ENCODE peak calls at places on chromosomes 13 and 19, in six cellular contexts. One of them, this sample, is unnamed.

GRCh38 chr19:497861-498590 is 1.7 kb downstream of the MADCAM1 start:
- DNase-seq in CD8-positive, alpha-beta memory T cell: no peak
- DNase-seq in CD8-positive, alpha-beta T cell: no peak
- DNase-seq in brain microvascular endothelial cell: no peak
- DNase-seq in dorsolateral prefrontal cortex: no peak
- DNase-seq in thoracic aorta: no peak
- DNase-seq in this sample: no peak

GRCh38 chr13:71017607-71018006 is 849.4 kb downstream of the DACH1 start:
- DNase-seq in CD8-positive, alpha-beta memory T cell: no peak
- DNase-seq in brain microvascular endothelial cell: no peak
- DNase-seq in thoracic aorta: no peak
- DNase-seq in dorsolateral prefrontal cortex: no peak
- DNase-seq in CD8-positive, alpha-beta T cell: no peak
- DNase-seq in this sample: no peak

GRCh38 chr13:100517135-100517534 is 71.5 kb downstream of the GGACT start:
- DNase-seq in dorsolateral prefrontal cortex: no peak
- DNase-seq in brain microvascular endothelial cell: no peak
- DNase-seq in CD8-positive, alpha-beta memory T cell: no peak
- DNase-seq in thoracic aorta: no peak
- DNase-seq in CD8-positive, alpha-beta T cell: no peak
- DNase-seq in this sample: no peak

GRCh38 chr19:58304255-58304654 is 922 bp upstream of the ERVK3-1 start:
- DNase-seq in CD8-positive, alpha-beta T cell: no peak
- DNase-seq in CD8-positive, alpha-beta memory T cell: no peak
- DNase-seq in dorsolateral prefrontal cortex: no peak
- DNase-seq in brain microvascular endothelial cell: no peak
- DNase-seq in thoracic aorta: no peak
- DNase-seq in this sample: no peak

GRCh38 chr13:67230243-67230773 is at the start of gene PCDH9:
- DNase-seq in CD8-positive, alpha-beta memory T cell: peak; percentile 84
- DNase-seq in brain microvascular endothelial cell: peak; percentile 97
- DNase-seq in CD8-positive, alpha-beta T cell: peak; percentile 69
- DNase-seq in dorsolateral prefrontal cortex: peak; percentile 99
- DNase-seq in thoracic aorta: peak; percentile 88
- DNase-seq in this sample: peak; percentile 92

GRCh38 chr13:45060062-45060461 is 60.2 kb upstream of the GTF2F2 start:
- DNase-seq in CD8-positive, alpha-beta memory T cell: no peak
- DNase-seq in brain microvascular endothelial cell: no peak
- DNase-seq in thoracic aorta: no peak
- DNase-seq in dorsolateral prefrontal cortex: no peak
- DNase-seq in CD8-positive, alpha-beta T cell: no peak
- DNase-seq in this sample: no peak

GRCh38 chr13:42328672-42329071 is 56.7 kb downstream of the AKAP11 start:
- DNase-seq in brain microvascular endothelial cell: no peak
- DNase-seq in dorsolateral prefrontal cortex: no peak
- DNase-seq in thoracic aorta: no peak
- DNase-seq in CD8-positive, alpha-beta memory T cell: no peak
- DNase-seq in CD8-positive, alpha-beta T cell: no peak
- DNase-seq in this sample: no peak

GRCh38 chr19:9431475-9431874 is 3.9 kb downstream of the ZNF266 start:
- DNase-seq in CD8-positive, alpha-beta T cell: peak; percentile 21
- DNase-seq in CD8-positive, alpha-beta memory T cell: no peak
- DNase-seq in brain microvascular endothelial cell: peak; percentile 50
- DNase-seq in dorsolateral prefrontal cortex: no peak
- DNase-seq in thoracic aorta: no peak
- DNase-seq in this sample: no peak

GRCh38 chr19:10299545-10300458 is 9.8 kb downstream of the ZGLP1 start:
- DNase-seq in CD8-positive, alpha-beta T cell: no peak
- DNase-seq in CD8-positive, alpha-beta memory T cell: no peak
- DNase-seq in dorsolateral prefrontal cortex: peak; percentile 71
- DNase-seq in thoracic aorta: no peak
- DNase-seq in brain microvascular endothelial cell: no peak
- DNase-seq in this sample: no peak

GRCh38 chr13:91078093-91078679 is 269.3 kb upstream of the MIR17HG start:
- DNase-seq in dorsolateral prefrontal cortex: no peak
- DNase-seq in brain microvascular endothelial cell: no peak
- DNase-seq in CD8-positive, alpha-beta T cell: no peak
- DNase-seq in thoracic aorta: no peak
- DNase-seq in CD8-positive, alpha-beta memory T cell: no peak
- DNase-seq in this sample: no peak

GRCh38 chr19:41626278-41626677 is 596 bp downstream of the CEACAM4 start:
- DNase-seq in thoracic aorta: no peak
- DNase-seq in dorsolateral prefrontal cortex: no peak
- DNase-seq in CD8-positive, alpha-beta T cell: no peak
- DNase-seq in CD8-positive, alpha-beta memory T cell: no peak
- DNase-seq in brain microvascular endothelial cell: no peak
- DNase-seq in this sample: no peak

GRCh38 chr13:36357231-36357630 is 11.0 kb upstream of the SPART start:
- DNase-seq in thoracic aorta: no peak
- DNase-seq in CD8-positive, alpha-beta memory T cell: no peak
- DNase-seq in dorsolateral prefrontal cortex: no peak
- DNase-seq in CD8-positive, alpha-beta T cell: no peak
- DNase-seq in brain microvascular endothelial cell: no peak
- DNase-seq in this sample: no peak

GRCh38 chr19:40217027-40217810 is 965 bp downstream of the TTC9B start:
- DNase-seq in CD8-positive, alpha-beta T cell: no peak
- DNase-seq in CD8-positive, alpha-beta memory T cell: no peak
- DNase-seq in brain microvascular endothelial cell: no peak
- DNase-seq in thoracic aorta: no peak
- DNase-seq in dorsolateral prefrontal cortex: no peak
- DNase-seq in this sample: no peak

GRCh38 chr13:20141238-20142018 is 19.4 kb downstream of the GJA3 start:
- DNase-seq in dorsolateral prefrontal cortex: no peak
- DNase-seq in CD8-positive, alpha-beta memory T cell: no peak
- DNase-seq in thoracic aorta: no peak
- DNase-seq in brain microvascular endothelial cell: no peak
- DNase-seq in CD8-positive, alpha-beta T cell: no peak
- DNase-seq in this sample: no peak

GRCh38 chr13:43830481-43830873 is 43.7 kb upstream of the ENOX1 start:
- DNase-seq in brain microvascular endothelial cell: peak; percentile 43
- DNase-seq in CD8-positive, alpha-beta T cell: no peak
- DNase-seq in dorsolateral prefrontal cortex: no peak
- DNase-seq in CD8-positive, alpha-beta memory T cell: no peak
- DNase-seq in thoracic aorta: no peak
- DNase-seq in this sample: peak; percentile 45

GRCh38 chr19:17076539-17076919 is 952 bp downstream of the MYO9B start:
- DNase-seq in CD8-positive, alpha-beta T cell: no peak
- DNase-seq in dorsolateral prefrontal cortex: no peak
- DNase-seq in CD8-positive, alpha-beta memory T cell: no peak
- DNase-seq in thoracic aorta: no peak
- DNase-seq in brain microvascular endothelial cell: no peak
- DNase-seq in this sample: no peak

GRCh38 chr19:16088351-16088984 is 12.2 kb downstream of the TPM4 start:
- DNase-seq in brain microvascular endothelial cell: no peak
- DNase-seq in dorsolateral prefrontal cortex: no peak
- DNase-seq in thoracic aorta: no peak
- DNase-seq in CD8-positive, alpha-beta memory T cell: no peak
- DNase-seq in CD8-positive, alpha-beta T cell: no peak
- DNase-seq in this sample: no peak

GRCh38 chr13:110407531-110407930 is 100.4 kb downstream of the COL4A2 start:
- DNase-seq in dorsolateral prefrontal cortex: no peak
- DNase-seq in CD8-positive, alpha-beta T cell: no peak
- DNase-seq in brain microvascular endothelial cell: no peak
- DNase-seq in CD8-positive, alpha-beta memory T cell: no peak
- DNase-seq in thoracic aorta: no peak
- DNase-seq in this sample: no peak

GRCh38 chr19:50204811-50205675 is 1.6 kb downstream of the MYH14 start:
- DNase-seq in thoracic aorta: no peak
- DNase-seq in brain microvascular endothelial cell: no peak
- DNase-seq in CD8-positive, alpha-beta memory T cell: no peak
- DNase-seq in CD8-positive, alpha-beta T cell: no peak
- DNase-seq in dorsolateral prefrontal cortex: no peak
- DNase-seq in this sample: no peak

GRCh38 chr13:104314926-104315535 is 1248.8 kb upstream of the SLC10A2 start:
- DNase-seq in dorsolateral prefrontal cortex: no peak
- DNase-seq in CD8-positive, alpha-beta memory T cell: no peak
- DNase-seq in CD8-positive, alpha-beta T cell: no peak
- DNase-seq in brain microvascular endothelial cell: peak; percentile 70
- DNase-seq in thoracic aorta: no peak
- DNase-seq in this sample: no peak

GRCh38 chr13:101157261-101157660 is 259.0 kb downstream of the NALCN start:
- DNase-seq in CD8-positive, alpha-beta T cell: no peak
- DNase-seq in CD8-positive, alpha-beta memory T cell: no peak
- DNase-seq in thoracic aorta: no peak
- DNase-seq in dorsolateral prefrontal cortex: no peak
- DNase-seq in brain microvascular endothelial cell: no peak
- DNase-seq in this sample: no peak

GRCh38 chr13:61880576-61881283 is 465.1 kb upstream of the PCDH20 start:
- DNase-seq in dorsolateral prefrontal cortex: no peak
- DNase-seq in thoracic aorta: no peak
- DNase-seq in CD8-positive, alpha-beta memory T cell: no peak
- DNase-seq in brain microvascular endothelial cell: no peak
- DNase-seq in CD8-positive, alpha-beta T cell: no peak
- DNase-seq in this sample: no peak

GRCh38 chr13:99191900-99192399 is 8.7 kb upstream of the UBAC2 start:
- DNase-seq in CD8-positive, alpha-beta memory T cell: no peak
- DNase-seq in thoracic aorta: no peak
- DNase-seq in CD8-positive, alpha-beta T cell: no peak
- DNase-seq in dorsolateral prefrontal cortex: peak; percentile 4
- DNase-seq in brain microvascular endothelial cell: peak; percentile 5
- DNase-seq in this sample: peak; percentile 27

GRCh38 chr19:44552324-44552723 is 22.8 kb upstream of the CEACAM20 start:
- DNase-seq in brain microvascular endothelial cell: peak; percentile 24
- DNase-seq in dorsolateral prefrontal cortex: no peak
- DNase-seq in CD8-positive, alpha-beta memory T cell: no peak
- DNase-seq in CD8-positive, alpha-beta T cell: no peak
- DNase-seq in thoracic aorta: no peak
- DNase-seq in this sample: no peak

GRCh38 chr13:103815619-103816018 is 749.4 kb upstream of the SLC10A2 start:
- DNase-seq in brain microvascular endothelial cell: peak; percentile 11
- DNase-seq in CD8-positive, alpha-beta T cell: no peak
- DNase-seq in thoracic aorta: no peak
- DNase-seq in dorsolateral prefrontal cortex: no peak
- DNase-seq in CD8-positive, alpha-beta memory T cell: no peak
- DNase-seq in this sample: no peak

GRCh38 chr13:111388851-111389500 is 68.5 kb downstream of the TEX29 start:
- DNase-seq in dorsolateral prefrontal cortex: peak; percentile 68
- DNase-seq in thoracic aorta: no peak
- DNase-seq in brain microvascular endothelial cell: no peak
- DNase-seq in CD8-positive, alpha-beta memory T cell: no peak
- DNase-seq in CD8-positive, alpha-beta T cell: no peak
- DNase-seq in this sample: no peak

GRCh38 chr13:48403929-48404328 is 9.0 kb downstream of the LPAR6 start:
- DNase-seq in brain microvascular endothelial cell: no peak
- DNase-seq in dorsolateral prefrontal cortex: no peak
- DNase-seq in thoracic aorta: no peak
- DNase-seq in CD8-positive, alpha-beta T cell: no peak
- DNase-seq in CD8-positive, alpha-beta memory T cell: no peak
- DNase-seq in this sample: no peak

GRCh38 chr19:40974633-40975037 is 16.4 kb upstream of the CYP2B6 start:
- DNase-seq in thoracic aorta: peak; percentile 31
- DNase-seq in brain microvascular endothelial cell: peak; percentile 66
- DNase-seq in dorsolateral prefrontal cortex: peak; percentile 49
- DNase-seq in CD8-positive, alpha-beta T cell: peak; percentile 71
- DNase-seq in CD8-positive, alpha-beta memory T cell: peak; percentile 81
- DNase-seq in this sample: peak; percentile 57

GRCh38 chr19:16199275-16199932 is 1.7 kb downstream of the AP1M1 start:
- DNase-seq in brain microvascular endothelial cell: no peak
- DNase-seq in CD8-positive, alpha-beta memory T cell: no peak
- DNase-seq in dorsolateral prefrontal cortex: no peak
- DNase-seq in thoracic aorta: no peak
- DNase-seq in CD8-positive, alpha-beta T cell: no peak
- DNase-seq in this sample: no peak

DNA sequence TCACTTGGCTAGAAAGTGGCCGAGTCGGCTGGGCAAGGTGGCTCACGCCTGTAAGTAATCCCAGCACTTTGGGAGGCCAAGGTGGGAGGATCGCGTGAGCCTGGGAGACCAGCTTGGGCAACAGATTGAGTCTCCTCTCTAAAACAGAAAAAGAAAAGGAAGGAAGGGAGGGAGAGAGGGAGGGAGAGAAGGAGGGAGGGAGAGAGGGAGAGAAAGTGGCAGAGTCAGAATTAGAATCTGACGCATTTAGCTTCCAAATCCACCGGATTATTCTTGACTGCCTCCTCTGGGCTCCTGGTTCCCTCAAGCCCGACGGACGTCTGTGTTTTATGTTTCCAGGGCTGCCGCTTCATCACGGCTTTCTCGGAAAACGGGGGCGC is 22.5 kb downstream of the LRFN3 start:
- DNase-seq in dorsolateral prefrontal cortex: no peak
- DNase-seq in thoracic aorta: no peak
- DNase-seq in CD8-positive, alpha-beta T cell: no peak
- DNase-seq in CD8-positive, alpha-beta memory T cell: no peak
- DNase-seq in brain microvascular endothelial cell: no peak
- DNase-seq in this sample: no peak
- H3K27me3 ChIP-seq in dorsolateral prefrontal cortex: peaks cover 9% of the 10 kb centered on the region
- H3K27me3 ChIP-seq in thoracic aorta: no peaks in the 10 kb centered on the region
- H3K27me3 ChIP-seq in CD8-positive, alpha-beta T cell: no peaks in the 10 kb centered on the region
- H3K27me3 ChIP-seq in CD8-positive, alpha-beta memory T cell: no peaks in the 10 kb centered on the region
- H3K27me3 ChIP-seq in brain microvascular endothelial cell: peaks cover 33% of the 10 kb centered on the region
- H3K27me3 ChIP-seq in this sample: peaks cover 35% of the 10 kb centered on the region

DNA sequence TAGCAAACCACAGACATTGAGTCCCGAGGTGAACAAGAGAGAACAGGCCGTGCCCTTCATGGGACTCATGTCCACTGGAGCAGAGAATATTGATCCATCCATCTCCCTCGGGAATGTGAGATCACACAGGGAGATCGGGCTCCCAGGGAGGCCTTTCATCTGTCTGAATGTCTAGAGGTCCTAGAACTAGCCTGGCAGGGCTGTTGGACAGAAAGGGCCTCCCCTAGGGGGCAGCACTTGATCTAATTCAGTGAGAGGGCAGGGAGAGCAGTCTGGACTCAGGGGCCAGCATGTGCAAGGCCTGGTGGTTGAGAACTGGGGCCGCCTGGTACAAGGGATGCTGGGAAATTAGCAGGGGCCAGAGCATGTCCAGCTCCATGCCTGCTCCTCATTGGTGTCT is 4.3 kb downstream of the RUVBL2 start:
- DNase-seq in CD8-positive, alpha-beta T cell: peak; percentile 16
- DNase-seq in CD8-positive, alpha-beta memory T cell: peak; percentile 60
- DNase-seq in dorsolateral prefrontal cortex: no peak
- DNase-seq in thoracic aorta: no peak
- DNase-seq in brain microvascular endothelial cell: peak; percentile 66
- DNase-seq in this sample: no peak
- H3K27me3 ChIP-seq in CD8-positive, alpha-beta T cell: no peaks in the 10 kb centered on the region
- H3K27me3 ChIP-seq in CD8-positive, alpha-beta memory T cell: no peaks in the 10 kb centered on the region
- H3K27me3 ChIP-seq in dorsolateral prefrontal cortex: no peaks in the 10 kb centered on the region
- H3K27me3 ChIP-seq in thoracic aorta: no peaks in the 10 kb centered on the region
- H3K27me3 ChIP-seq in brain microvascular endothelial cell: no peaks in the 10 kb centered on the region
- H3K27me3 ChIP-seq in this sample: no peaks in the 10 kb centered on the region

GRCh38 chr13:57630661-57631606 is 610 bp upstream of the PCDH17 start:
- DNase-seq in thoracic aorta: no peak
- DNase-seq in CD8-positive, alpha-beta T cell: no peak
- DNase-seq in CD8-positive, alpha-beta memory T cell: no peak
- DNase-seq in brain microvascular endothelial cell: peak; percentile 3
- DNase-seq in dorsolateral prefrontal cortex: peak; percentile 66
- DNase-seq in this sample: no peak
- H3K27me3 ChIP-seq in thoracic aorta: peaks cover 6% of the 10 kb centered on the region
- H3K27me3 ChIP-seq in CD8-positive, alpha-beta T cell: peaks cover 10% of the 10 kb centered on the region
- H3K27me3 ChIP-seq in CD8-positive, alpha-beta memory T cell: peaks cover 10% of the 10 kb centered on the region
- H3K27me3 ChIP-seq in brain microvascular endothelial cell: peaks cover 35% of the 10 kb centered on the region
- H3K27me3 ChIP-seq in dorsolateral prefrontal cortex: no peaks in the 10 kb centered on the region
- H3K27me3 ChIP-seq in this sample: peaks cover 39% of the 10 kb centered on the region

DNA sequence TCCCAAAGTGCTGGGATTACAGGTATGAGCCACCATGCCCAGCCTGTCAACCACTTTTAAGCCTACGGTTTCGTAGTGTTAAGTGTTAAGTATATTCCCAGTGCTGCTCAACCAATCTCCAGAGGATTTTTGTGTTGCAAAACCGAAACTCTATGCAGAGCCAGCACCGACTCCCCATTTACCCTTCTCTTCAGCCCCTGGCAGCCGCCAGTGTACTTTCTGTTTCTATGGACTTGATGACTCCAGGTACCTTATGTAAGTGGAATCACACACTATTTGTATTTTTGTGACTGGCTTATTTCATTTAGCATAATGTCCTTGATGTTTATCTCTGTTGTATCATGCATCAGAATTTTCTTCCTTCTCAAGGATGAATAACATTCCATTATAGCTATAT is 1.1 kb downstream of the SULT2A1 start:
- DNase-seq in CD8-positive, alpha-beta memory T cell: no peak
- DNase-seq in CD8-positive, alpha-beta T cell: no peak
- DNase-seq in brain microvascular endothelial cell: no peak
- DNase-seq in dorsolateral prefrontal cortex: no peak
- DNase-seq in thoracic aorta: no peak
- DNase-seq in this sample: no peak
- H3K27me3 ChIP-seq in CD8-positive, alpha-beta memory T cell: no peaks in the 10 kb centered on the region
- H3K27me3 ChIP-seq in CD8-positive, alpha-beta T cell: no peaks in the 10 kb centered on the region
- H3K27me3 ChIP-seq in brain microvascular endothelial cell: no peaks in the 10 kb centered on the region
- H3K27me3 ChIP-seq in dorsolateral prefrontal cortex: no peaks in the 10 kb centered on the region
- H3K27me3 ChIP-seq in thoracic aorta: no peaks in the 10 kb centered on the region
- H3K27me3 ChIP-seq in this sample: peaks cover 4% of the 10 kb centered on the region